ENCODE peak calls at places on chromosome 14, in four cellular contexts. D, A, F and Q are unnamed samples.

GRCh38 chr14:79749051-79749450 is 462.3 kb downstream of the DIO2 start:
- DNase-seq in D (no peak), A (no peak), F (no peak), Q (no peak)

GRCh38 chr14:23377201-23377550 is 330 bp downstream of the CMTM5 start:
- DNase-seq in D (no peak), A (no peak), F (no peak), Q (no peak)

GRCh38 chr14:96098309-96098998 is 59.3 kb downstream of the C14orf132 start:
- DNase-seq in A (peak), D (peak), F (peak), Q (peak)

GRCh38 chr14:33611405-33612183 is 339.3 kb downstream of the EGLN3 start:
- DNase-seq in D (no peak), A (no peak), F (no peak), Q (no peak)

GRCh38 chr14:99194136-99194535 is 77.9 kb downstream of the BCL11B start:
- DNase-seq in F (no peak), A (no peak), D (no peak), Q (no peak)

GRCh38 chr14:105299654-105300541 is 903 bp downstream of the BRF1 start:
- DNase-seq in A (no peak), F (no peak), D (no peak), Q (no peak)

GRCh38 chr14:91388551-91388975 is 29.1 kb downstream of the CCDC88C start:
- DNase-seq in F (no peak), D (no peak), A (no peak), Q (no peak)

GRCh38 chr14:52840916-52841315 is 49.5 kb upstream of the GNPNAT1 start:
- DNase-seq in F (no peak), D (no peak), A (no peak), Q (no peak)

GRCh38 chr14:33357225-33358010 is 418.7 kb downstream of the NPAS3 start:
- DNase-seq in D (no peak), A (no peak), F (no peak), Q (no peak)

GRCh38 chr14:60680511-60680910 is 31.2 kb upstream of the SIX1 start:
- DNase-seq in D (no peak), F (no peak), A (no peak), Q (no peak)

GRCh38 chr14:60681271-60681670 is 32.0 kb upstream of the SIX1 start:
- DNase-seq in D (no peak), F (no peak), A (no peak), Q (no peak)

GRCh38 chr14:60679566-60680258 is 30.4 kb upstream of the SIX1 start:
- DNase-seq in D (no peak), A (no peak), F (no peak), Q (no peak)

GRCh38 chr14:60686865-60687264 is 37.3 kb downstream of the SIX4 start:
- DNase-seq in D (no peak), A (no peak), F (no peak), Q (peak)

DNA sequence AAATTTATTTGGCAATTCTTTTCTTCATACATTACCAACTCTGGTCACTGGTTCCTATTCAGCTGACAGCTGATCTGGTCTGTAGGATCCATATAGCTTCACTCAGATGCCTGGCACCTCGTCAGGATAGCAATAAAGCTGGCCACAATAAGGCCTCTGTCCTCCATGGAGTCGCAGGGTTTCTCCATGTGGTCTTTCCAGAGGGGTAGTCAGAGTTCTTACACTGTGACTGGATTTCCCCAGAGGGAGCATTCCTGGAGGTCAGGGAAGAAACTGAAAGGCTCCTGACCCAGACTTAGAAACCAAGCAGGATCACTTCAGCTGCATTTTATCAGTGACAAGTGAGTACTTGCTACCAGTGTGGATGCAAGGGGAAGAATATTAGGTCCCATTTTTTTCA is 34.9 kb upstream of the SIX1 start:
- DNase-seq in F (no peak), A (no peak), D (no peak), Q (peak)
- TF ChIP-seq CREB1 in F (no peak), A (no peak), D (no peak), Q (no peak)

DNA sequence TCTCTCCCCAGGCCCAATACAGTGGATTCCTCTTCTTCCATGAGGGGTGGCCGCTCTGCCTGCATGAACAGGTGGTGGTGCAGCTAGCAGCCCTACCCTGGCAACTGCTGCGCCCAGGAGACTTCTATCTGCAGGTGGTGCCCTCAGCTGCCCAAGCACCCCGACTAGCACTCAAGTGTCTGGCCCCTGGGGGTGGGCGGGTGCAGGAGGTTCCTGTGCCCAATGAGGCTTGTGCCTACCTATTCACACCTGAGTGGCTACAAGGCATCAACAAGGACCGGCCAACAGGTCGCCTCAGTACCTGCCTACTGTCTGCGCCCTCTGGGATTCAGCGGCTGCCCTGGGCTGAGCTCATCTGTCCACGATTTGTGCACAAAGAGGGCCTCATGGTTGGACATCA is 3.8 kb downstream of the ARHGEF40 start:
- DNase-seq in D (no peak), F (no peak), A (no peak), Q (no peak)
- TF ChIP-seq ZNF274 in D (no peak), F (no peak), A (no peak), Q (no peak)

DNA sequence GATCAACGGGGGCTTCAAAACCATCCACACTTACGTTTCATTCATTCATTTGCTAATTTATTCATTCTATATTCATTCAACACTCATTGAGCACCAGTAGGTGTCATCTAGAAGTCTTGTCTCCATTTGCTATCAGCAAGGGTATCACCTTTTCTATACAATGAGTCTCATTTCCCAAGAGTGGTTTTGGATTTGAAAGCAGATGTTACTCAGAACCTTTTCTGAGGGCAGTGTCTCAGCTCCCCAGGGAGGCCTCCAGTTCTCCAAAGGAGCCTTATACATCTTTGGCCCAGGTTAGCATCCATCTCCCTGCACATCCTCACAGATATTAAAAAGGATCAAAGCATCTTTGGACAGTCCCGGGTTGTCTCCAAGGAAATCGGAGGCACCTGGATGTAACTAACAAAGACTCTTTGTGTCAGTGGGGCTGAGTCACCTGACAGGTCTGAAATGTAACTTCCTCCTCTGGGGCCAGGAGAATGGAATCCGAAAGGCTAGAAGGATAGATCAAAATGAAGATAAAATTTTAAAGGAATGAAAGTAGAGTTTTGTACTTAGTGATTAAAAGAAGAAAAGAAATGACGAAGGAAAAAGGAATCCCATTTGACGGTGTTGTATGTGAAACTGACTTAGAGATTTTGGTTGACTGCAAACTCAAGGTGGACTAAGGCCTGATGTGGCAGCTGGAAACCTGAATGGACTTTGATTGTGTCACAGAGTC is 103.0 kb downstream of the VCPKMT start:
- DNase-seq in D (no peak), F (no peak), A (no peak), Q (peak)
- TF ChIP-seq CREB1 in D (no peak), F (no peak), A (no peak), Q (no peak)

GRCh38 chr14:106802413-106803364 is 1276.3 kb downstream of the TMEM121 start:
- DNase-seq in F (no peak), A (no peak), D (no peak), Q (peak)
- TF ChIP-seq ZNF274 in F (no peak), A (no peak), D (no peak), Q (no peak)

GRCh38 chr14:100980823-100981222 is 77.3 kb upstream of the RTL1 start:
- DNase-seq in A (no peak), F (no peak), D (no peak), Q (no peak)
- TF ChIP-seq CREB1 in A (no peak), F (no peak), D (no peak), Q (no peak)

DNA sequence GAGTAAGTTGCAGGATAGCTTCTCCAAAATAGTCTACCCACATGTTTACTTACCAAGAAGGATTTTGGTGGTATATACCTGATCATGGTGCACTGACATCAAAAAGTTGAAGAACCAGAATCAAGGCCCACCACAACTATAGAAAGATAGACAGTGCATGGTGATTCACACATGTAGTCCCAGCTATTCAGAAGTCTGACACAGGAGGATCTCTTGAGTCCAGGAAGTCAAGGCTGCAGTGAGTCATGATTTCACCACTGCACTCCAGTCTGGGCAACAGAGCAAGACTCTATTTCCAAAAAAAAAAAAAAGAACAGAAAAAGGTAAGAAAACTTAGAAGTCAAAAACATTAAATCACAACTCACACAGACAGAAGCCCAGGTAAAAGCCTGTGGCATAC is 422.2 kb upstream of the FOXG1 start:
- DNase-seq in A (no peak), D (no peak), F (no peak), Q (no peak)
- TF ChIP-seq ZNF274 in A (no peak), D (no peak), F (no peak), Q (no peak)

GRCh38 chr14:69005432-69006148 is 26.5 kb upstream of the ACTN1 start:
- DNase-seq in D (no peak), A (no peak), F (no peak), Q (peak)

GRCh38 chr14:69010632-69011031 is 31.5 kb upstream of the ACTN1 start:
- DNase-seq in D (no peak), F (no peak), A (no peak), Q (no peak)

GRCh38 chr14:69006346-69006745 is 27.2 kb upstream of the ACTN1 start:
- DNase-seq in A (no peak), F (no peak), D (no peak), Q (no peak)

GRCh38 chr14:69004731-69005431 is 25.8 kb upstream of the ACTN1 start:
- DNase-seq in F (no peak), A (no peak), D (no peak), Q (no peak)

GRCh38 chr14:69008411-69008810 is 29.3 kb upstream of the ACTN1 start:
- DNase-seq in A (no peak), D (no peak), F (no peak), Q (no peak)
- TF ChIP-seq CREB1 in A (no peak), D (no peak), F (no peak), Q (no peak)

GRCh38 chr14:90159147-90159546 is 97.2 kb upstream of the PSMC1 start:
- DNase-seq in A (no peak), D (no peak), F (no peak), Q (no peak)

GRCh38 chr14:90161129-90161528 is 95.2 kb upstream of the PSMC1 start:
- DNase-seq in A (no peak), D (no peak), F (no peak), Q (no peak)

GRCh38 chr14:90154110-90154509 is 92.3 kb downstream of the KCNK13 start:
- DNase-seq in F (no peak), D (no peak), A (no peak), Q (no peak)

DNA sequence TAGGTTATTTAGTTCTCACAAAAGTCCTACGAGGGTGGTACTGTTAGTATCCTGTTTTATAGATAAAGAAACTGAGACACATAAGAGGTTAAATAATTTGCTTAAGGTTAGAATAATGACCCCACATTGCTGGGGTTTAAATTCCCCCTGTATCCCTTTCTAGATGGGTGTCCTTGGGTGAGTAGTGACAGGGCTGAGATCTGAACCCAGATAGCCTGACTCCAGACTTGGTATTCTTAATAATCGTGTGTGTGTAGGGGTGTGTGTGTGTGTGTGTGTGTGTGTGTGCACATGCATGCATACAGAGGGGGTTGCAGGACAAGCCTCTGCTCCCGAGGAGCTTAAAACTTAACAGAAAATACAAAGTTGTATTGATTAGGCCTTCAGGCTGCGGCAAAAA is 96.7 kb upstream of the PSMC1 start:
- DNase-seq in D (no peak), F (no peak), A (no peak), Q (no peak)
- TF ChIP-seq ZNF274 in D (no peak), F (no peak), A (no peak), Q (no peak)

DNA sequence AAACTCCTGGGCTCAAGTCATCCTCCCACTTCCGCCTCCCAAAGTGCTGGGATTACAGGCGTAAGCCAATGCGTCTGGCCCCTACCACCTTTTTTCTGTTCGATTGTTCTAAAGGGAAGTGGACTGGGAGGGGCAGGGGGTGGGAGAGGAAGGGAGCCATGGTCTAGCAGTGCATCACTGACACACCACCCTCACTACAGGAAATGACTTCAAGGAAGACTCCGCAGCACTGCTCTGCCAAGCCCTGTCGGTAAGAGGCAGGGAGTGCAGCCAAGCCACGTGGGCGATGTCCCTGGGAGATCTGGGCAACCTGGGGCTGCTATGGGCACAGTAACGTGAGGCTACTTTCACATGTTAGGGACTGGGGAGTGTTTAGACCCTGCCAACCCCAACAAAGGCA is 18.0 kb downstream of the LRRC74A start:
- DNase-seq in D (peak), A (no peak), F (no peak), Q (no peak)
- TF ChIP-seq CREB1 in D (no peak), A (no peak), F (no peak), Q (no peak)